ENCODE peak calls at places on chromosomes 11 and 22, in seven cellular contexts. P, L, Z, G, T, D and I are unnamed samples.

GRCh38 chr11:115720537-115721308 is 216.5 kb upstream of the CADM1 start:
- DNase-seq in P (no peak), L (no peak), Z (no peak), G (peak), T (no peak), D (peak), I (no peak)

GRCh38 chr22:22042009-22042408 is 59.4 kb upstream of the TOP3B start:
- DNase-seq in P (no peak), L (no peak), Z (no peak), G (no peak), T (no peak), D (no peak), I (no peak)

GRCh38 chr22:17104336-17104935 is 16.7 kb downstream of the TMEM121B start:
- DNase-seq in P (no peak), L (no peak), Z (no peak), G (no peak), T (no peak), D (no peak), I (no peak)

GRCh38 chr11:80860632-80861031 is 1419.8 kb upstream of the TENM4 start:
- DNase-seq in P (no peak), L (no peak), Z (no peak), G (no peak), T (no peak), D (no peak), I (no peak)

GRCh38 chr22:36546932-36547331 is 18.0 kb upstream of the EIF3D start:
- DNase-seq in P (no peak), L (no peak), Z (no peak), G (no peak), T (no peak), D (no peak), I (no peak)

GRCh38 chr22:32389685-32390084 is 22.4 kb downstream of the RTCB start:
- DNase-seq in P (no peak), L (no peak), Z (no peak), G (peak), T (no peak), D (no peak), I (no peak)

GRCh38 chr11:22115470-22116037 is 77.3 kb upstream of the ANO5 start:
- DNase-seq in P (no peak), L (no peak), Z (no peak), G (no peak), T (no peak), D (no peak), I (no peak)

GRCh38 chr11:68216171-68216938 is 3.3 kb upstream of the KMT5B start:
- DNase-seq in P (no peak), L (no peak), Z (no peak), G (no peak), T (peak), D (peak), I (peak)

GRCh38 chr11:120950880-120951279 is 73.0 kb upstream of the TBCEL start:
- DNase-seq in P (no peak), L (no peak), Z (no peak), G (no peak), T (no peak), D (no peak), I (no peak)

GRCh38 chr11:117836077-117836960 is 11.8 kb upstream of the FXYD2 start:
- DNase-seq in P (no peak), L (no peak), Z (no peak), G (peak), T (no peak), D (no peak), I (no peak)

GRCh38 chr11:44602810-44603410 is 37.4 kb downstream of the CD82 start:
- DNase-seq in P (no peak), L (no peak), Z (no peak), G (no peak), T (no peak), D (no peak), I (no peak)

GRCh38 chr11:10930961-10931760 is 73.3 kb upstream of the ZBED5 start:
- DNase-seq in P (peak), L (peak), Z (peak), G (peak), T (peak), D (peak), I (peak)

GRCh38 chr22:43528601-43529360 is 117.0 kb downstream of the MPPED1 start:
- DNase-seq in P (no peak), L (no peak), Z (no peak), G (no peak), T (no peak), D (no peak), I (no peak)

GRCh38 chr11:85823816-85824215 is 12.9 kb upstream of the SYTL2 start:
- DNase-seq in P (no peak), L (peak), Z (no peak), G (no peak), T (no peak), D (no peak), I (no peak)
- H3K27ac ChIP-seq in P (no peak), L (peak), Z (no peak), G (no peak), T (no peak), D (no peak), I (no peak)

GRCh38 chr11:12287374-12288211 is 89.8 kb upstream of the PARVA start:
- DNase-seq in P (peak), L (no peak), Z (no peak), G (peak), T (no peak), D (peak), I (peak)

GRCh38 chr11:12285811-12286222 is 91.6 kb upstream of the PARVA start:
- DNase-seq in P (peak), L (no peak), Z (no peak), G (no peak), T (no peak), D (no peak), I (peak)

GRCh38 chr11:12285106-12285505 is 92.3 kb upstream of the PARVA start:
- DNase-seq in P (peak), L (no peak), Z (no peak), G (no peak), T (no peak), D (no peak), I (no peak)

GRCh38 chr11:12287009-12287373 is 90.4 kb upstream of the PARVA start:
- DNase-seq in P (peak), L (no peak), Z (no peak), G (peak), T (no peak), D (no peak), I (peak)

DNA sequence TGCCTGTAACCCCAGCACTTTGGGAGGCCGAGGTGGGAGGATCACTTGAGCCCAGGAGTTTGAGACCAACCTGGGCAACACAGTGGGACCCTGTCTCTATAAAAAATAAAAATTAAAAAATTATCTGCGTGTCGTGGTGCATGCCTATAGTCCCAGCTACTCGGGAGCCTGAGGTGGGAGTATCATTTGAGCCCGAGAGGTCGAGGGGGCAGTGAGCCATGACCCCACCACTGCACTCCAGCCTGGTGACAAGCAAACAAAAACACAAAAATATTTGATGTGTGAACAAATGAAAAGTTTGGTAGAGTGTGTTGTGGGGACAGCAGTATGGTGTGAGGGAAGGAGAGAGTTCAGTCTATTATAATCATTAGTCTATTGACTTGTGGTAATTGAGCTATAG is 90.8 kb upstream of the PARVA start:
- DNase-seq in P (peak), L (no peak), Z (no peak), G (no peak), T (no peak), D (no peak), I (peak)
- H3K27ac ChIP-seq in P (no peak), L (no peak), Z (no peak), G (no peak), T (peak), D (no peak), I (no peak)

GRCh38 chr11:2930705-2931415 is 1.6 kb upstream of the PHLDA2 start:
- DNase-seq in P (no peak), L (no peak), Z (no peak), G (peak), T (peak), D (peak), I (peak)
- H3K27ac ChIP-seq in P (no peak), L (no peak), Z (no peak), G (no peak), T (peak), D (peak), I (peak)

GRCh38 chr11:84824624-84825023 is 802.5 kb downstream of the DLG2 start:
- DNase-seq in P (no peak), L (no peak), Z (no peak), G (no peak), T (no peak), D (no peak), I (no peak)
- H3K27ac ChIP-seq in P (no peak), L (no peak), Z (no peak), G (no peak), T (no peak), D (no peak), I (no peak)

GRCh38 chr11:83070044-83070877 is 1.4 kb downstream of the RAB30 start:
- DNase-seq in P (no peak), L (no peak), Z (no peak), G (peak), T (no peak), D (peak), I (no peak)
- H3K27ac ChIP-seq in P (peak), L (peak), Z (peak), G (no peak), T (peak), D (peak), I (peak)

GRCh38 chr11:118921929-118922744 is 3.6 kb downstream of the BCL9L start:
- DNase-seq in P (no peak), L (no peak), Z (no peak), G (peak), T (peak), D (peak), I (no peak)
- H3K27ac ChIP-seq in P (peak), L (peak), Z (peak), G (peak), T (peak), D (peak), I (peak)

GRCh38 chr11:70481625-70482528 is 83.5 kb downstream of the CTTN start:
- DNase-seq in P (no peak), L (no peak), Z (no peak), G (no peak), T (no peak), D (no peak), I (no peak)
- H3K27ac ChIP-seq in P (no peak), L (no peak), Z (no peak), G (no peak), T (no peak), D (no peak), I (no peak)

GRCh38 chr22:27489265-27489675 is 312.3 kb downstream of the MN1 start:
- DNase-seq in P (no peak), L (no peak), Z (no peak), G (no peak), T (no peak), D (peak), I (no peak)
- H3K27ac ChIP-seq in P (no peak), L (no peak), Z (no peak), G (no peak), T (no peak), D (peak), I (no peak)

GRCh38 chr11:34411786-34412185 is 26.9 kb upstream of the CAT start:
- DNase-seq in P (no peak), L (no peak), Z (no peak), G (no peak), T (no peak), D (no peak), I (no peak)
- H3K27ac ChIP-seq in P (no peak), L (no peak), Z (no peak), G (no peak), T (no peak), D (no peak), I (no peak)

DNA sequence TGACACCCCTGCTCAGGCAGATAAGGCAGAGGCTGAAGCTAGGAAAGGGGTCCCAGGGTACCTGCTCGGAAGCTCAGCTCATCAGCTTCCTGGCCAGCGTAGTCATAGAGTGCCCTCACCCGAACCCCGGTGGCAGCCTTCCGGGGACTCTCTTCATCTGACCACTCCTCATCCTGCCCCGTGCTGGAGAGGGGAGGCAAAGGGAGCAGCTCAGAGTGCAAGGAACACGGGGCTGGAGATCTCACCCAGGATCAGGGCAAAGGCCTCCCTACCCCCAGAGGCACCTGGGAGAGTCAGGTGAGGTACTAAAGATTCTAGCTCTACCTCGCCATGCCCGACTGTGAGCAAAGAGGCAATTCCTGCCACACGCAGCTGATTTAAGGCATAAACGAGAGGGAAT is 1.6 kb upstream of the ARFGAP2 start:
- DNase-seq in P (no peak), L (no peak), Z (no peak), G (no peak), T (no peak), D (no peak), I (no peak)
- H3K27ac ChIP-seq in P (peak), L (peak), Z (peak), G (no peak), T (peak), D (peak), I (peak)